ENCODE peak calls at places on chromosomes 5 and 9, in seven cellular contexts. U, I, P, X, O, Z and G are unnamed samples.

GRCh38 chr9:107361816-107362215 is 78.7 kb downstream of the RAD23B start:
- ATAC-seq in O (no peak), X (no peak), I (no peak), U (no peak), Z (no peak), P (no peak), G (no peak)

GRCh38 chr9:108196332-108196731 is 659.5 kb downstream of the ACTL7B start:
- ATAC-seq in Z (no peak), P (no peak), I (no peak), U (no peak), X (no peak), O (no peak), G (no peak)

GRCh38 chr9:33032292-33032691 is 7.2 kb downstream of the DNAJA1 start:
- ATAC-seq in U (no peak), O (no peak), I (no peak), Z (no peak), X (no peak), P (no peak), G (no peak)

GRCh38 chr9:109453210-109453842 is 44.8 kb downstream of the PTPN3 start:
- ATAC-seq in I (peak; percentile 62), Z (no peak), X (no peak), U (no peak), O (no peak), P (peak; percentile 60), G (no peak)

GRCh38 chr9:99126312-99126711 is 21.4 kb downstream of the TGFBR1 start:
- ATAC-seq in X (no peak), I (no peak), O (no peak), P (no peak), Z (no peak), U (no peak), G (no peak)

GRCh38 chr5:171397599-171397998 is 9.9 kb downstream of the NPM1 start:
- ATAC-seq in I (no peak), P (no peak), O (no peak), X (no peak), U (no peak), Z (no peak), G (no peak)

GRCh38 chr9:4144869-4145268 is 155.0 kb downstream of the GLIS3 start:
- ATAC-seq in U (no peak), I (no peak), P (no peak), O (no peak), X (no peak), Z (peak; percentile 32), G (peak; percentile 29)

GRCh38 chr9:94821098-94821930 is 94.8 kb downstream of the AOPEP start:
- ATAC-seq in P (no peak), Z (no peak), I (no peak), U (no peak), O (no peak), X (no peak), G (no peak)

GRCh38 chr5:113806823-113807222 is 293.3 kb downstream of the YTHDC2 start:
- ATAC-seq in U (no peak), Z (peak; percentile 27), P (peak; percentile 76), I (peak; percentile 73), O (no peak), X (peak; percentile 32), G (peak; percentile 77)

GRCh38 chr5:73615085-73615484 is 10.9 kb upstream of the ARHGEF28 start:
- ATAC-seq in P (no peak), I (no peak), Z (no peak), X (no peak), U (no peak), O (no peak), G (no peak)

DNA sequence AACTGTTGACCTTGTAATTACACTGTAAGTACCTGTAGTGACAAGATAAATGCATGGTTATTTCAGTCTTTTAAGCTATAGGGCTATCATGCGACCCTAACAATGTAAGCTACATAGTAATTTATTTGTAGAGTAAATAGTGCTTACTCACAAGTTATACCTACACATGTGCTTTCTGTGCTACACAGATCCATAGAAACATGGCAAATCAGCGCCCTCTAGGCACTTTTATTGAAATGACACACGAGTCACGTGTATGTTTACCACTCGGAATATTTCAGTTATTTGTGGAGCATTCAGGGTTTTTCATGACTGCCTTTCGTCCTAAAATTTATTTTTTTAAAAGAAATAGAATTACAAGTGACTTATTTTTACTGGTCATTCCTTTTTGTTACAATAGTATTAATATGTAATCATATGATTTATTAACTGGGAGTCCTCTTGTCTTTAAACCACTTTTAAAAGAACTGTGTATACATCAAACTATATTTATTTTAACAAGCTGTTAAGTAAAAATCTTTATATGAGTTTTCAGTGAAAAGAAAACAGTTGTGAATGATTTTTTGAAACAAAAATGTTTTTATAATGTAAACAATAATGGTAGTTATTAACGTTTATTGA is 1242.3 kb upstream of the WWC1 start:
- ATAC-seq in P (peak; percentile 78), Z (no peak), I (peak; percentile 63), X (peak; percentile 47), O (peak; percentile 83), U (no peak), G (no peak)
- TF ChIP-seq CTCF in P (peak; percentile 37), Z (peak; percentile 58), I (peak; percentile 56), X (peak; percentile 8), O (peak; percentile 62), U (no peak), G (peak; percentile 41)

DNA sequence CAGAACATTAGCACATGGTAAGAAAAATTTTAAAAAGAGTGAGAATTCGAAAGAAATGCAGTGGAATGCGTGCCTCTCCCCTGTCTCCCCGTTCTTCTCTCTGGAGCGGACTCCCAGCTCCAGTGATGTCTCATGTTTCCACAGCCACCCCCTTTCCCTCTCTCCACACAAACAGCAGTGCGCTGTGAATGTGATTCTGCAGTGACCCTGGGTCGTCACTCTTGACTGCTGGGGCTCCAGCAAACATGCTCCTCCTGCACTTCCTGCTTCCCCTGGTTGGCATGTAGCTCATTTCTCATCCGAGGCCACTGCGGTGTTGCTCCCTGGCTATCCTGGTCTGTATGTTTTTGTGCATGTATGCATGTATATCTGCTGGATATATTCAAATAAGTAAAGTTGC is 13.3 kb downstream of the PHF2 start:
- ATAC-seq in I (no peak), P (no peak), Z (no peak), O (peak; percentile 90), U (peak; percentile 17), X (no peak), G (no peak)
- H3K4me1 ChIP-seq in I (peaks cover 65% of the 10 kb centered on the region), P (peaks cover 10% of the 10 kb centered on the region), Z (peaks cover 60% of the 10 kb centered on the region), O (peaks cover 67% of the 10 kb centered on the region), U (peaks cover 59% of the 10 kb centered on the region), X (peaks cover 7% of the 10 kb centered on the region), G (peaks cover 93% of the 10 kb centered on the region)

GRCh38 chr9:85871008-85871407 is 69.9 kb upstream of the NAA35 start:
- ATAC-seq in P (no peak), X (no peak), Z (no peak), O (no peak), I (no peak), U (no peak), G (no peak)
- TF ChIP-seq CTCF in P (no peak), X (no peak), Z (no peak), O (no peak), I (no peak), U (no peak), G (no peak)

GRCh38 chr5:141514330-141515111 is 25.6 kb downstream of the PCDHGC5 start:
- ATAC-seq in O (no peak), I (no peak), Z (no peak), X (no peak), U (peak; percentile 65), P (no peak), G (peak; percentile 8)
- H3K4me1 ChIP-seq in O (no peaks in the 10 kb centered on the region), I (peaks cover 71% of the 10 kb centered on the region), Z (peaks cover 48% of the 10 kb centered on the region), X (peaks cover 17% of the 10 kb centered on the region), U (peaks cover 67% of the 10 kb centered on the region), P (peaks cover 21% of the 10 kb centered on the region), G (peaks cover 79% of the 10 kb centered on the region)

GRCh38 chr5:6216516-6217075 is 161.8 kb downstream of the MED10 start:
- ATAC-seq in I (no peak), O (no peak), X (no peak), P (no peak), U (no peak), Z (no peak), G (no peak)
- TF ChIP-seq CTCF in I (no peak), O (no peak), X (no peak), P (no peak), U (no peak), Z (no peak), G (no peak)

GRCh38 chr5:173456751-173457171 is 128.5 kb upstream of the STC2 start:
- ATAC-seq in O (no peak), X (no peak), P (no peak), Z (no peak), I (no peak), U (no peak), G (no peak)

GRCh38 chr5:173454381-173454763 is 126.2 kb upstream of the STC2 start:
- ATAC-seq in Z (no peak), P (no peak), O (no peak), I (no peak), U (no peak), X (no peak), G (no peak)

GRCh38 chr5:173457482-173457881 is 129.3 kb upstream of the STC2 start:
- ATAC-seq in O (no peak), Z (peak; percentile 65), I (no peak), X (no peak), U (peak; percentile 66), P (no peak), G (no peak)

GRCh38 chr5:173454764-173455598 is 126.8 kb upstream of the STC2 start:
- ATAC-seq in U (peak; percentile 84), O (no peak), X (peak; percentile 29), P (peak; percentile 63), I (peak; percentile 57), Z (peak; percentile 60), G (peak; percentile 85)

GRCh38 chr5:173455599-173455957 is 127.4 kb upstream of the STC2 start:
- ATAC-seq in O (no peak), P (no peak), U (no peak), X (no peak), Z (no peak), I (no peak), G (no peak)
- H3K4me1 ChIP-seq in O (no peaks in the 10 kb centered on the region), P (no peaks in the 10 kb centered on the region), U (peaks cover 70% of the 10 kb centered on the region), X (peaks cover 13% of the 10 kb centered on the region), Z (peaks cover 12% of the 10 kb centered on the region), I (peaks cover 10% of the 10 kb centered on the region), G (no peaks in the 10 kb centered on the region)